ENCODE peak calls at places on chromosomes 2 and 18, in seven cellular contexts. T is mammary epithelial cell, U is PC-3, X is GM06990, B is A673, F is sigmoid colon, G is psoas muscle. D is an unnamed sample.

GRCh38 chr2:182883451-182883850 is 17.0 kb upstream of the FRZB start:
- DNase-seq in T (no peak), U (peak; percentile 32), X (no peak), B (no peak), F (no peak), G (no peak), D (no peak)

GRCh38 chr18:76687271-76688006 is 134.9 kb upstream of the ZNF236 start:
- DNase-seq in T (peak; percentile 82), U (no peak), X (no peak), B (peak; percentile 21), F (no peak), G (no peak), D (no peak)

GRCh38 chr18:31679133-31679731 is 5.1 kb downstream of the B4GALT6 start:
- DNase-seq in T (peak; percentile 85), U (peak; percentile 65), X (no peak), B (no peak), F (no peak), G (no peak), D (no peak)

GRCh38 chr2:192030289-192030688 is 164.4 kb downstream of the TMEFF2 start:
- DNase-seq in T (peak; percentile 8), U (no peak), X (peak; percentile 22), B (no peak), F (no peak), G (no peak), D (no peak)

GRCh38 chr18:77138270-77138669 is 5.7 kb upstream of the MBP start:
- DNase-seq in T (no peak), U (no peak), X (no peak), B (no peak), F (no peak), G (no peak), D (no peak)

GRCh38 chr2:172408143-172408766 is 19.1 kb upstream of the ITGA6 start:
- DNase-seq in T (peak; percentile 100), U (peak; percentile 29), X (no peak), B (no peak), F (no peak), G (no peak), D (no peak)

GRCh38 chr2:105052773-105053172 is 14.9 kb downstream of the MRPS9 start:
- DNase-seq in T (no peak), U (peak; percentile 16), X (no peak), B (no peak), F (no peak), G (no peak), D (peak; percentile 49)

GRCh38 chr18:57004366-57005121 is 142.3 kb upstream of the BOD1L2 start:
- DNase-seq in T (peak; percentile 56), U (peak; percentile 56), X (peak; percentile 68), B (peak; percentile 74), F (no peak), G (no peak), D (no peak)

GRCh38 chr18:35088931-35089330 is 47.7 kb downstream of the MAPRE2 start:
- DNase-seq in T (no peak), U (no peak), X (no peak), B (no peak), F (no peak), G (no peak), D (no peak)

GRCh38 chr2:151922845-151923666 is 94.8 kb upstream of the ARL5A start:
- DNase-seq in T (peak; percentile 40), U (no peak), X (no peak), B (no peak), F (peak; percentile 80), G (peak; percentile 82), D (peak; percentile 86)

GRCh38 chr2:230927711-230928341 is 2.8 kb upstream of the GPR55 start:
- DNase-seq in T (no peak), U (no peak), X (no peak), B (no peak), F (peak; percentile 62), G (no peak), D (no peak)

GRCh38 chr2:45938649-45939511 is 287.4 kb downstream of the PRKCE start:
- DNase-seq in T (peak; percentile 88), U (peak; percentile 99), X (no peak), B (peak; percentile 87), F (peak; percentile 92), G (peak; percentile 84), D (peak; percentile 55)

GRCh38 chr2:165147201-165148045 is 56.4 kb downstream of the SCN3A start:
- DNase-seq in T (no peak), U (peak; percentile 15), X (no peak), B (no peak), F (no peak), G (no peak), D (no peak)

GRCh38 chr2:131016826-131017596 is 76.2 kb downstream of the FAM168B start:
- DNase-seq in T (peak; percentile 98), U (peak; percentile 92), X (no peak), B (no peak), F (no peak), G (no peak), D (no peak)

GRCh38 chr2:6077585-6077984 is 385.4 kb downstream of the SOX11 start:
- DNase-seq in T (no peak), U (no peak), X (no peak), B (no peak), F (no peak), G (no peak), D (no peak)

GRCh38 chr2:75465317-75465998 is 95.3 kb downstream of the EVA1A start:
- DNase-seq in T (peak; percentile 22), U (peak; percentile 61), X (no peak), B (peak; percentile 55), F (no peak), G (no peak), D (no peak)

GRCh38 chr2:111072220-111072871 is 48.4 kb upstream of the BCL2L11 start:
- DNase-seq in T (peak; percentile 70), U (peak; percentile 97), X (no peak), B (no peak), F (no peak), G (no peak), D (no peak)

GRCh38 chr2:170086117-170086688 is 91.7 kb upstream of the MYO3B start:
- DNase-seq in T (no peak), U (no peak), X (no peak), B (no peak), F (no peak), G (no peak), D (no peak)

GRCh38 chr2:30690126-30690561 is 117.1 kb downstream of the CAPN13 start:
- DNase-seq in T (no peak), U (no peak), X (no peak), B (no peak), F (peak; percentile 64), G (no peak), D (no peak)

GRCh38 chr2:207796585-207797350 is 27.1 kb upstream of the FZD5 start:
- DNase-seq in T (no peak), U (peak; percentile 44), X (no peak), B (no peak), F (no peak), G (peak; percentile 50), D (no peak)

GRCh38 chr18:56992777-56993176 is 154.1 kb upstream of the BOD1L2 start:
- DNase-seq in T (peak; percentile 70), U (peak; percentile 37), X (no peak), B (no peak), F (no peak), G (no peak), D (no peak)

GRCh38 chr18:27942706-27943105 is 234.2 kb downstream of the CDH2 start:
- DNase-seq in T (peak; percentile 71), U (peak; percentile 24), X (no peak), B (peak; percentile 8), F (no peak), G (no peak), D (no peak)

GRCh38 chr2:392921-393270 is 105.0 kb upstream of the ALKAL2 start:
- DNase-seq in T (no peak), U (no peak), X (no peak), B (no peak), F (no peak), G (no peak), D (no peak)

GRCh38 chr2:160405077-160405865 is 88.3 kb downstream of the RBMS1 start:
- DNase-seq in T (no peak), U (no peak), X (no peak), B (no peak), F (no peak), G (no peak), D (no peak)
- H3K4me3 ChIP-seq in T (peak overlapping the region; percentile 76), U (peak overlapping the region; percentile 77), X (no peak overlapping the region), B (peak overlapping the region; percentile 85), F (peak overlapping the region; percentile 76), G (peak overlapping the region; percentile 94), D (peak overlapping the region; percentile 95)

GRCh38 chr2:120383191-120383590 is 37.3 kb downstream of the INHBB start:
- DNase-seq in T (no peak), U (no peak), X (no peak), B (no peak), F (no peak), G (peak; percentile 15), D (no peak)

GRCh38 chr2:120388222-120389035 is 42.5 kb downstream of the INHBB start:
- DNase-seq in T (no peak), U (no peak), X (no peak), B (no peak), F (peak; percentile 5), G (peak; percentile 10), D (no peak)

GRCh38 chr2:120384486-120385354 is 38.8 kb downstream of the INHBB start:
- DNase-seq in T (no peak), U (no peak), X (no peak), B (no peak), F (peak; percentile 54), G (peak; percentile 26), D (no peak)

GRCh38 chr2:120383631-120384477 is 37.9 kb downstream of the INHBB start:
- DNase-seq in T (no peak), U (no peak), X (no peak), B (no peak), F (peak; percentile 27), G (peak; percentile 17), D (peak; percentile 6)

DNA sequence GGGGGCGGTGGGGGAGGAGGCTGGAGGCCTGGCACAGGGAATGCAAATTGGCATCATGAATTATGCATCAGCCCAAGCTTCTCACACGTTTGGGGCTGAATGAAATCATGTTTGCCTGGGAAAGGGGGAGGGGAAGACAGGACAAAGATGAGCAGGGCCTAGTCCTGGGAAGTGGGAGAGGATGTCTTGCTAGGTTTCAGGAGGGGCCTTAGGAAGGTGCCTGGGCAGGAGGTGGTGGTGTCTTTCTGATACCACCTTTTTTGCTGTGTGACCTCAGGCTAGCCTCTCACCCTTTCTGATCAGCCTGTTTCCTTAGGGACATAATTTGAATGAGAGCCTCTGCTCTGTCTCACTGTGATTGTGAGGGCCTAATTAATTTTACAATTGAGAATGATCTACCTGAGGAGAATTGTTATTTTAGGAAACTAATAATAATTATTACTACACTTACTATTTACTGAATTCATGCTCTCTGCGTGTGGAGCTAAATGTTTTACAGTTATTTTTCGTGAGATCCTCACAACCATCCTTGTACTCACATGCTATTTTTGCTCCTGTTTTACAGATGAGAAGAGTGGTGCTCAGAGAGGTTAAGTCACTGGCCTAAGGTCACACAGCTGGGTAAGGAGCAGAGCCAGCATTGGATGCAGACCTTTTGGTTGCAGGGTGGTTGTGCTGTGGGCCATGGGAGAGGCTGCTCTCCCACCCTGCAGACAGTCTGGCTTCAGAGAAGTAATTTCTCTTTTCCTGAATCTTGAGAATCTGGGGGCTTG is 39.6 kb downstream of the INHBB start:
- DNase-seq in T (no peak), U (no peak), X (no peak), B (peak; percentile 45), F (peak; percentile 3), G (peak; percentile 20), D (no peak)
- H3K27me3 ChIP-seq in T (no peaks in the 10 kb centered on the region), U (no peaks in the 10 kb centered on the region), X (no peaks in the 10 kb centered on the region), B (no peaks in the 10 kb centered on the region), F (no peaks in the 10 kb centered on the region), G (no peaks in the 10 kb centered on the region), D (peaks cover 48% of the 10 kb centered on the region)

GRCh38 chr2:218960196-218961165 is 1.0 kb downstream of the CDK5R2 start:
- DNase-seq in T (no peak), U (no peak), X (peak; percentile 35), B (no peak), F (no peak), G (no peak), D (no peak)
- H3K4me3 ChIP-seq in T (no peak overlapping the region), U (peak overlapping the region; percentile 65), X (no peak overlapping the region), B (peak overlapping the region; percentile 53), F (peak overlapping the region; percentile 45), G (no peak overlapping the region), D (peak overlapping the region; percentile 61)

GRCh38 chr18:2654105-2654827 is 1.3 kb upstream of the SMCHD1 start:
- DNase-seq in T (no peak), U (peak; percentile 56), X (no peak), B (no peak), F (no peak), G (no peak), D (no peak)
- H3K27me3 ChIP-seq in T (no peaks in the 10 kb centered on the region), U (no peaks in the 10 kb centered on the region), X (no peaks in the 10 kb centered on the region), B (no peaks in the 10 kb centered on the region), F (no peaks in the 10 kb centered on the region), G (no peaks in the 10 kb centered on the region), D (no peaks in the 10 kb centered on the region)

D was measured in left ventricle myocardium inferior.